ENCODE peak calls at places on chromosomes 5 and 9, in eight cellular contexts. U, Y, M, R, H, Z, E and F are unnamed samples.

GRCh38 chr5:77180167-77181081 is 30.1 kb upstream of the PDE8B start:
- DNase-seq in U (no peak), H (no peak), R (peak), Z (no peak), Y (peak), M (no peak), E (peak), F (peak)

GRCh38 chr5:140251527-140251973 is 51.4 kb downstream of the PFDN1 start:
- DNase-seq in U (no peak), Z (peak), M (no peak), Y (no peak), H (peak), E (no peak), R (no peak), F (no peak)

GRCh38 chr9:7756088-7756487 is 43.5 kb downstream of the DMAC1 start:
- DNase-seq in U (peak), Z (no peak), H (no peak), Y (no peak), R (no peak), E (no peak), M (no peak), F (no peak)

GRCh38 chr5:135221696-135222095 is 177.3 kb downstream of the MACROH2A1 start:
- DNase-seq in Y (no peak), R (peak), E (peak), U (no peak), M (no peak), H (no peak), Z (no peak), F (no peak)

GRCh38 chr5:40486437-40487270 is 193.1 kb upstream of the PTGER4 start:
- DNase-seq in Z (peak), U (peak), E (no peak), Y (no peak), M (no peak), H (no peak), R (no peak), F (no peak)

GRCh38 chr5:173890195-173890951 is 2.2 kb downstream of the CPEB4 start:
- DNase-seq in H (peak), U (no peak), Y (peak), E (no peak), R (peak), M (no peak), Z (peak), F (no peak)

GRCh38 chr5:157273131-157273556 is 7.2 kb downstream of the CYFIP2 start:
- DNase-seq in Z (no peak), U (no peak), H (no peak), R (no peak), M (no peak), Y (no peak), E (no peak), F (no peak)

GRCh38 chr9:130780865-130781504 is 54.1 kb upstream of the ABL1 start:
- DNase-seq in M (no peak), H (peak), E (peak), U (no peak), R (peak), Y (no peak), Z (peak), F (no peak)

GRCh38 chr9:125696106-125696647 is 10.8 kb downstream of the MAPKAP1 start:
- DNase-seq in U (no peak), M (no peak), R (no peak), Z (no peak), E (no peak), Y (no peak), H (no peak), F (no peak)

GRCh38 chr5:179907570-179908324 is at the start of gene TBC1D9B:
- DNase-seq in H (peak), Y (peak), Z (peak), U (peak), M (peak), E (peak), R (peak), F (peak)
- TF ChIP-seq CTCF in H (no peak), Y (peak), Z (peak), U (peak), M (peak), E (peak), R (peak), F (peak)

GRCh38 chr5:73702951-73703350 is 77.0 kb downstream of the ARHGEF28 start:
- DNase-seq in M (no peak), Z (no peak), H (no peak), R (no peak), U (no peak), E (no peak), Y (no peak), F (no peak)
- TF ChIP-seq CTCF in M (no peak), Z (no peak), H (no peak), R (no peak), U (no peak), E (no peak), Y (no peak), F (no peak)

GRCh38 chr5:80958611-80959010 is 1.6 kb upstream of the RASGRF2 start:
- DNase-seq in Z (no peak), U (no peak), Y (no peak), R (no peak), H (no peak), M (no peak), E (no peak), F (no peak)

GRCh38 chr5:80960531-80961375 is 590 bp downstream of the RASGRF2 start:
- DNase-seq in R (peak), Y (peak), H (no peak), U (peak), E (peak), Z (no peak), M (peak), F (peak)

GRCh38 chr5:80959138-80959537 is 1.0 kb upstream of the RASGRF2 start:
- DNase-seq in Z (no peak), R (no peak), H (no peak), Y (no peak), U (no peak), E (no peak), M (no peak), F (no peak)

GRCh38 chr5:80961376-80962281 is 1.5 kb downstream of the RASGRF2 start:
- DNase-seq in Z (no peak), R (no peak), M (no peak), Y (peak), U (no peak), H (no peak), E (no peak), F (no peak)

GRCh38 chr5:80959768-80960442 is at the start of gene RASGRF2:
- DNase-seq in M (peak), U (peak), E (peak), Z (peak), R (no peak), H (no peak), Y (peak), F (peak)
- TF ChIP-seq CTCF in M (no peak), U (no peak), E (no peak), Z (no peak), R (no peak), H (no peak), Y (no peak), F (no peak)

GRCh38 chr5:123120197-123120596 is 31.2 kb downstream of the PRDM6 start:
- DNase-seq in E (no peak), U (no peak), M (no peak), H (no peak), Y (no peak), R (no peak), Z (no peak), F (no peak)
- TF ChIP-seq CTCF in E (no peak), U (no peak), M (no peak), H (peak), Y (peak), R (peak), Z (peak), F (peak)

GRCh38 chr5:175847503-175847902 is 23.9 kb upstream of the CPLX2 start:
- DNase-seq in H (no peak), Z (no peak), U (no peak), M (no peak), E (no peak), Y (peak), R (no peak), F (no peak)
- TF ChIP-seq CTCF in H (no peak), Z (peak), U (no peak), M (no peak), E (no peak), Y (no peak), R (no peak), F (peak)

GRCh38 chr9:84781431-84781830 is 111.9 kb downstream of the NTRK2 start:
- DNase-seq in Y (peak), E (no peak), R (no peak), M (no peak), H (no peak), U (peak), Z (peak), F (no peak)
- TF ChIP-seq CTCF in Y (peak), E (no peak), R (peak), M (peak), H (peak), U (peak), Z (peak), F (peak)

GRCh38 chr5:69213513-69214215 is 21.0 kb upstream of the CDK7 start:
- DNase-seq in U (no peak), Y (no peak), R (no peak), H (peak), E (no peak), Z (peak), M (no peak), F (no peak)

GRCh38 chr5:69217154-69217731 is 17.4 kb upstream of the CDK7 start:
- DNase-seq in E (no peak), Y (peak), U (peak), Z (peak), R (no peak), H (no peak), M (peak), F (no peak)

GRCh38 chr5:69219939-69220338 is 14.7 kb upstream of the CDK7 start:
- DNase-seq in Y (no peak), Z (no peak), H (no peak), R (no peak), U (no peak), E (no peak), M (no peak), F (no peak)

GRCh38 chr5:69212022-69212421 is 22.6 kb downstream of the CENPH start:
- DNase-seq in R (no peak), E (no peak), U (no peak), Z (no peak), Y (no peak), M (no peak), H (no peak), F (no peak)

GRCh38 chr5:69217732-69218568 is 16.7 kb upstream of the CDK7 start:
- DNase-seq in Y (peak), M (peak), H (peak), U (peak), E (peak), Z (peak), R (peak), F (peak)
- TF ChIP-seq CTCF in Y (peak), M (peak), H (peak), U (no peak), E (peak), Z (peak), R (peak), F (peak)

GRCh38 chr9:14066815-14067214 is 247.1 kb downstream of the NFIB start:
- DNase-seq in Z (no peak), Y (no peak), H (no peak), M (no peak), R (no peak), E (no peak), U (no peak), F (no peak)

GRCh38 chr9:14072850-14073249 is 241.1 kb downstream of the NFIB start:
- DNase-seq in R (no peak), U (no peak), H (no peak), E (no peak), Z (no peak), Y (no peak), M (no peak), F (no peak)

GRCh38 chr9:14068690-14069089 is 245.3 kb downstream of the NFIB start:
- DNase-seq in Y (no peak), H (no peak), M (no peak), U (no peak), Z (no peak), R (no peak), E (no peak), F (no peak)

GRCh38 chr9:14075218-14075617 is 238.7 kb downstream of the NFIB start:
- DNase-seq in Z (no peak), Y (no peak), U (no peak), H (no peak), R (no peak), M (no peak), E (no peak), F (no peak)

DNA sequence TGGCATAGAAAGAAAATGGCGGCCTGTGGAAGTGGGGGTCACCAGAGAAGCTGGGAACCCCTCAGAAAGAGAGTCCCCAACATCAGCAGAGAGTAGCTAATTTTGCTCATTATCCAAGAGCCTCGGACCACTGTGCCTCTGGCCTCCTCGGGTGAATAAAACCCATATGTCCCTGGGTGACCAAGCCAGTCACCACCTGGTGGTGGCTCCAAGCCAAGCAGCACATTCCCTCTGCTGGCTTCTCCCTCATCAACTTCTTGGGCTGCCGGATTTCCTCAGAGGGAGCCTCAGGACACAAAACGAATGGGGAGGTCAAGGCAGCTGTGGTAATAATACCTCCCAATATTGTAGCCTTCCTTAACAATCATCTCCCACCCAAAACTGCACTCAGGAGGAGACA is 242.5 kb downstream of the NFIB start:
- DNase-seq in H (no peak), U (no peak), M (no peak), Y (no peak), R (no peak), Z (no peak), E (no peak), F (no peak)
- TF ChIP-seq CTCF in H (no peak), U (no peak), M (no peak), Y (no peak), R (no peak), Z (no peak), E (no peak), F (peak)

GRCh38 chr5:88847410-88847809 is 35.6 kb downstream of the MEF2C start:
- DNase-seq in U (no peak), M (no peak), E (no peak), H (no peak), Z (no peak), Y (no peak), R (no peak), F (no peak)

GRCh38 chr5:88845081-88845697 is 37.8 kb downstream of the MEF2C start:
- DNase-seq in M (no peak), Z (no peak), H (no peak), R (no peak), Y (no peak), E (no peak), U (peak), F (no peak)

GRCh38 chr5:88841212-88841611 is 41.8 kb downstream of the MEF2C start:
- DNase-seq in E (no peak), U (no peak), Y (no peak), H (no peak), R (no peak), Z (no peak), M (no peak), F (no peak)

GRCh38 chr5:88842784-88843183 is 40.2 kb downstream of the MEF2C start:
- DNase-seq in H (no peak), E (no peak), R (no peak), Z (no peak), Y (no peak), U (no peak), M (no peak), F (no peak)

GRCh38 chr5:88846434-88846833 is 36.5 kb downstream of the MEF2C start:
- DNase-seq in M (no peak), E (no peak), Y (no peak), R (no peak), H (no peak), U (no peak), Z (no peak), F (no peak)
- TF ChIP-seq CTCF in M (no peak), E (no peak), Y (no peak), R (no peak), H (no peak), U (no peak), Z (no peak), F (no peak)

GRCh38 chr5:87048156-87048555 is 219.5 kb upstream of the RASA1 start:
- DNase-seq in H (no peak), M (no peak), E (no peak), R (no peak), U (no peak), Z (no peak), Y (no peak), F (no peak)
- TF ChIP-seq CTCF in H (no peak), M (no peak), E (no peak), R (no peak), U (no peak), Z (no peak), Y (no peak), F (no peak)